ENCODE peak calls at places on chromosomes 2 and 18, in six cellular contexts. D, B, M, W, X and E are unnamed samples.

GRCh38 chr2:165825041-165825440 is 31.0 kb upstream of the GALNT3 start:
- DNase-seq in D (no peak), B (no peak), M (no peak), W (no peak), X (no peak), E (no peak)

GRCh38 chr2:54063967-54064535 is 51.4 kb upstream of the ACYP2 start:
- DNase-seq in D (no peak), B (no peak), M (no peak), W (no peak), X (no peak), E (no peak)

GRCh38 chr2:74715071-74715791 is 61.2 kb downstream of the SEMA4F start:
- DNase-seq in D (peak; percentile 71), B (peak; percentile 90), M (peak; percentile 92), W (peak; percentile 71), X (peak; percentile 82), E (peak; percentile 90)

GRCh38 chr2:193837368-193837767 is 1642.6 kb upstream of the TMEFF2 start:
- DNase-seq in D (no peak), B (no peak), M (no peak), W (no peak), X (no peak), E (no peak)

GRCh38 chr18:58671941-58672565 is 788 bp downstream of the MALT1 start:
- DNase-seq in D (peak; percentile 23), B (no peak), M (peak; percentile 73), W (no peak), X (peak; percentile 21), E (peak; percentile 45)

GRCh38 chr2:2898744-2899143 is 478.9 kb downstream of the EIPR1 start:
- DNase-seq in D (no peak), B (no peak), M (no peak), W (no peak), X (no peak), E (no peak)

GRCh38 chr2:160157861-160158813 is 41.9 kb downstream of the ITGB6 start:
- DNase-seq in D (no peak), B (no peak), M (no peak), W (no peak), X (no peak), E (peak; percentile 82)

GRCh38 chr2:175002547-175003274 is 2.5 kb downstream of the CHN1 start:
- DNase-seq in D (no peak), B (no peak), M (peak; percentile 33), W (no peak), X (no peak), E (peak; percentile 38)

GRCh38 chr18:21132398-21132918 is 20.8 kb upstream of the ROCK1 start:
- DNase-seq in D (no peak), B (no peak), M (no peak), W (no peak), X (no peak), E (no peak)

GRCh38 chr18:61502472-61502871 is 169.2 kb downstream of the CDH20 start:
- DNase-seq in D (peak; percentile 19), B (peak; percentile 55), M (peak; percentile 84), W (no peak), X (peak; percentile 45), E (peak; percentile 64)

GRCh38 chr2:70094978-70095832 is 7.9 kb downstream of the PCBP1 start:
- DNase-seq in D (peak; percentile 81), B (peak; percentile 68), M (no peak), W (peak; percentile 39), X (no peak), E (no peak)

GRCh38 chr2:110690345-110690965 is 12.6 kb upstream of the BUB1 start:
- DNase-seq in D (no peak), B (no peak), M (no peak), W (no peak), X (no peak), E (no peak)

GRCh38 chr2:17518212-17519154 is at the start of gene RAD51AP2:
- DNase-seq in D (peak; percentile 90), B (peak; percentile 83), M (peak; percentile 95), W (no peak), X (peak; percentile 61), E (peak; percentile 93)

GRCh38 chr2:84273406-84273805 is 185.7 kb downstream of the SUCLG1 start:
- DNase-seq in D (no peak), B (no peak), M (no peak), W (no peak), X (no peak), E (no peak)

GRCh38 chr2:98538280-98539041 is 69.9 kb downstream of the COA5 start:
- DNase-seq in D (no peak), B (no peak), M (no peak), W (no peak), X (no peak), E (no peak)

GRCh38 chr18:45384137-45384998 is 230.9 kb upstream of the SLC14A2 start:
- DNase-seq in D (peak; percentile 68), B (peak; percentile 58), M (peak; percentile 93), W (no peak), X (peak; percentile 58), E (peak; percentile 71)

GRCh38 chr2:45771251-45771650 is 119.8 kb downstream of the PRKCE start:
- DNase-seq in D (peak; percentile 63), B (no peak), M (peak; percentile 27), W (no peak), X (no peak), E (peak; percentile 46)

GRCh38 chr2:235848055-235848454 is 320.1 kb downstream of the GBX2 start:
- DNase-seq in D (no peak), B (no peak), M (no peak), W (no peak), X (no peak), E (no peak)

GRCh38 chr2:98654702-98655488 is 46.5 kb downstream of the UNC50 start:
- DNase-seq in D (no peak), B (no peak), M (no peak), W (peak; percentile 31), X (no peak), E (no peak)

GRCh38 chr18:34771958-34772357 is 61.9 kb downstream of the DTNA start:
- DNase-seq in D (no peak), B (no peak), M (no peak), W (no peak), X (no peak), E (no peak)

GRCh38 chr18:48295586-48296311 is 113.4 kb downstream of the ZBTB7C start:
- DNase-seq in D (no peak), B (no peak), M (peak; percentile 76), W (no peak), X (no peak), E (peak; percentile 68)